ENCODE peak calls at places on chromosomes 6 and 20, in ten cellular contexts. M is epithelial cell of proximal tubule, O is GM23338, D is choroid plexus epithelial cell, F is foreskin keratinocyte, N is heart left ventricle, Z is right lobe of liver, J is GM10248, G is endodermal cell, Y is neural crest cell. U is an unnamed sample.

GRCh38 chr6:142854589-142855488 is 90.1 kb downstream of the HIVEP2 start:
- DNase-seq in M (no peak), O (no peak), D (no peak), F (no peak), N (no peak), Z (no peak), J (no peak), G (no peak), Y (no peak), U (no peak)

GRCh38 chr6:36863670-36864540 is 10.7 kb downstream of the PPIL1 start:
- DNase-seq in M (no peak), O (no peak), D (no peak), F (no peak), N (no peak), Z (no peak), J (no peak), G (peak), Y (no peak), U (no peak)

GRCh38 chr20:10078403-10078802 is 43.6 kb downstream of the ANKEF1 start:
- DNase-seq in M (no peak), O (no peak), D (no peak), F (no peak), N (no peak), Z (no peak), J (no peak), G (no peak), Y (no peak), U (no peak)

GRCh38 chr6:30267423-30267822 is 54.2 kb upstream of the TRIM26 start:
- DNase-seq in M (no peak), O (no peak), D (no peak), F (no peak), N (no peak), Z (no peak), J (no peak), G (no peak), Y (no peak), U (no peak)

GRCh38 chr6:109767961-109768360 is 76.9 kb downstream of the FIG4 start:
- DNase-seq in M (no peak), O (no peak), D (no peak), F (no peak), N (no peak), Z (no peak), J (no peak), G (no peak), Y (no peak), U (peak)

GRCh38 chr6:165729307-165729936 is 66.4 kb upstream of the PDE10A start:
- DNase-seq in M (no peak), O (peak), D (peak), F (no peak), N (no peak), Z (no peak), J (peak), G (peak), Y (peak), U (no peak)

GRCh38 chr6:130900913-130901312 is 73.7 kb downstream of the SMLR1 start:
- DNase-seq in M (peak), O (no peak), D (peak), F (peak), N (peak), Z (no peak), J (no peak), G (no peak), Y (no peak), U (peak)

GRCh38 chr20:35653893-35654292 is 10.8 kb downstream of the CPNE1 start:
- DNase-seq in M (no peak), O (no peak), D (no peak), F (no peak), N (no peak), Z (no peak), J (no peak), G (no peak), Y (no peak), U (no peak)

GRCh38 chr20:51387125-51387865 is 155.2 kb downstream of the NFATC2 start:
- DNase-seq in M (no peak), O (peak), D (no peak), F (no peak), N (no peak), Z (no peak), J (no peak), G (peak), Y (no peak), U (no peak)

GRCh38 chr6:20811112-20811746 is 277.0 kb downstream of the CDKAL1 start:
- DNase-seq in M (peak), O (peak), D (peak), F (peak), N (peak), Z (no peak), J (no peak), G (peak), Y (no peak), U (peak)

DNA sequence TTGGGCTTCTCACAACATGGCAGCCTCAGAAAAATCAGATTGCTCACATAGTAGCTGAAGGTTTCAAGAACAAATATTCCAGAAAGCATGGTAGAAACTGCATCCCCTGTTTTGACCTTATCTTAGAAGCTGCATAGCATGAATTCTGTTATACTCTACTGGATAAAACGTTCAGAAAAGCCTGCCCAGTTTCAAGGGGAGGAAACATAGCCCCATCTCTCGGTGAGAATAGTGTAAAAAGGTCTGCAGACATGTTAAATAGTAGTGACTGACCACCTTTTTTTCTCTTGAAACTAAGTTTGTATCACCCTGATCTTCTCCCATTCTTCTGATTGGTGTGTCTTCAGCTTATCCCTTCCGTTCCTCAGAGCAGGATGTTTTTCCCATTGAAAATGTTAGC is 50.0 kb downstream of the MARCKS start:
- DNase-seq in M (no peak), O (no peak), D (peak), F (no peak), N (no peak), Z (no peak), J (no peak), G (no peak), Y (no peak), U (no peak)
- TF ChIP-seq CTCF in M (no peak), O (no peak), D (peak), F (no peak), N (no peak), Z (no peak), J (no peak), G (no peak), Y (no peak), U (no peak)

GRCh38 chr20:61666471-61666832 is 399.2 kb downstream of the TAF4 start:
- DNase-seq in M (no peak), O (no peak), D (no peak), F (no peak), N (no peak), Z (no peak), J (no peak), G (no peak), Y (no peak), U (no peak)

GRCh38 chr20:61663521-61664425 is 401.9 kb downstream of the TAF4 start:
- DNase-seq in M (no peak), O (no peak), D (no peak), F (no peak), N (no peak), Z (peak), J (no peak), G (no peak), Y (no peak), U (no peak)

GRCh38 chr20:61662946-61663460 is 402.7 kb downstream of the TAF4 start:
- DNase-seq in M (no peak), O (no peak), D (no peak), F (no peak), N (no peak), Z (peak), J (no peak), G (no peak), Y (no peak), U (no peak)

GRCh38 chr20:61665746-61666470 is 399.8 kb downstream of the TAF4 start:
- DNase-seq in M (no peak), O (no peak), D (no peak), F (no peak), N (no peak), Z (no peak), J (no peak), G (no peak), Y (no peak), U (no peak)

GRCh38 chr20:61664741-61665320 is 400.9 kb downstream of the TAF4 start:
- DNase-seq in M (no peak), O (no peak), D (peak), F (no peak), N (no peak), Z (peak), J (no peak), G (no peak), Y (no peak), U (no peak)
- TF ChIP-seq CTCF in M (no peak), O (no peak), D (no peak), F (no peak), N (no peak), Z (no peak), J (no peak), G (no peak), Y (no peak), U (no peak)

DNA sequence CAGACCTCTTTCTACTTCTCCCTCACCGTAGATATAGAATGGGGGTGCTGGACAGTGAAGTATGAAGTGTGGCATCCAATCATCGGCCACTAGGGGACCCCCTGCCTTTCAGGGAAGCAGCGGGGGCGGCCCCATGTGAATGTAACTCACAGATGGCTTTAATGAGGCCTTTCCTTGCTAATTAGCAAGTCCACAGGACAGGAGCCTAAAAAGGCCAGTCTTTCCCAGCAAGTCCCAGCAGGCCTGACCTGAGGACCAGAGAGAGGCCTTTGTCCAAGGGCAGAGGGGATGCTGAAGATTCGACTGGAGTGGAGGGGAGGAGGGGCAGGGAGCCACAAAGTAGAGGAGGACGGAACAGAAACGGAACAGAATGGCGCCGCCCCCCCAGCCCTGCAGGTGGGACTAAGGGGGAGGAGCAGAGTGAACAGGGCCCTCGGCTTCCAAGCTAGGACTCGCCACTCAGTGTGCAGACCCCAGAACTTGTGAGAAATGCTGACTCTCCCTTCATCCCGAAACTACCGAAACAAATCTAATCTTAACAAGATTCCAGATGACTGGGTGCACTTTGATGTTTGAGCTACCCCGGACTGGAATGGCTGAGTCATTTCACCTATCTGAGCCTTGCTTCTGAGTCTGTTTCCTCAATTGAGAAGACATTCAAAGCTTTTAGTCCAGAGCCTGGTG is 5.8 kb downstream of the C6orf132 start:
- DNase-seq in M (peak), O (peak), D (peak), F (peak), N (no peak), Z (no peak), J (peak), G (peak), Y (peak), U (peak)
- TF ChIP-seq CTCF in M (peak), O (peak), D (peak), F (peak), N (no peak), Z (no peak), J (peak), G (peak), Y (peak), U (peak)

GRCh38 chr6:133863228-133863627 is 25.7 kb upstream of the TCF21 start:
- DNase-seq in M (no peak), O (no peak), D (no peak), F (no peak), N (no peak), Z (no peak), J (no peak), G (no peak), Y (no peak), U (no peak)
- TF ChIP-seq CTCF in M (no peak), O (no peak), D (no peak), F (no peak), N (no peak), Z (no peak), J (no peak), G (no peak), Y (no peak), U (no peak)

GRCh38 chr6:31836676-31837611 is 9.4 kb downstream of the HSPA1B start:
- DNase-seq in M (no peak), O (no peak), D (peak), F (no peak), N (no peak), Z (no peak), J (no peak), G (no peak), Y (no peak), U (peak)
- TF ChIP-seq CTCF in M (peak), O (no peak), D (peak), F (peak), N (no peak), Z (no peak), J (no peak), G (no peak), Y (no peak), U (peak)

U was measured in HFFc6.